ENCODE peak calls at places on chromosome 18, in five cellular contexts. One of them, this sample, is unnamed.

GRCh38 chr18:80175451-80176235 is 66.6 kb downstream of the ADNP2 start:
- DNase-seq in SW480: peak; percentile 21
- DNase-seq in GM12891: no peak
- DNase-seq in activated T-cell treated with anti-CD3 and anti-CD28 coated beads for 1 hour: peak; percentile 11
- DNase-seq in activated T-helper 1 cell treated with anti-CD3 and anti-CD28 coated beads, Interleukin-2, amount 50 U/mL, for 16 hours: no peak
- DNase-seq in this sample: no peak

GRCh38 chr18:6363216-6363615 is 51.5 kb downstream of the L3MBTL4 start:
- DNase-seq in activated T-cell treated with anti-CD3 and anti-CD28 coated beads for 1 hour: no peak
- DNase-seq in SW480: no peak
- DNase-seq in GM12891: no peak
- DNase-seq in activated T-helper 1 cell treated with anti-CD3 and anti-CD28 coated beads, Interleukin-2, amount 50 U/mL, for 16 hours: no peak
- DNase-seq in this sample: no peak

GRCh38 chr18:68676913-68677312 is 38.0 kb downstream of the TMX3 start:
- DNase-seq in activated T-helper 1 cell treated with anti-CD3 and anti-CD28 coated beads, Interleukin-2, amount 50 U/mL, for 16 hours: no peak
- DNase-seq in SW480: no peak
- DNase-seq in activated T-cell treated with anti-CD3 and anti-CD28 coated beads for 1 hour: no peak
- DNase-seq in GM12891: no peak
- DNase-seq in this sample: no peak

GRCh38 chr18:25310045-25310444 is 41.9 kb downstream of the ZNF521 start:
- DNase-seq in GM12891: no peak
- DNase-seq in activated T-helper 1 cell treated with anti-CD3 and anti-CD28 coated beads, Interleukin-2, amount 50 U/mL, for 16 hours: no peak
- DNase-seq in SW480: no peak
- DNase-seq in activated T-cell treated with anti-CD3 and anti-CD28 coated beads for 1 hour: no peak
- DNase-seq in this sample: no peak

GRCh38 chr18:25974630-25975077 is 115.8 kb downstream of the SS18 start:
- DNase-seq in activated T-helper 1 cell treated with anti-CD3 and anti-CD28 coated beads, Interleukin-2, amount 50 U/mL, for 16 hours: no peak
- DNase-seq in SW480: no peak
- DNase-seq in activated T-cell treated with anti-CD3 and anti-CD28 coated beads for 1 hour: no peak
- DNase-seq in GM12891: no peak
- DNase-seq in this sample: no peak

GRCh38 chr18:48674198-48674721 is 135.4 kb downstream of the CTIF start:
- DNase-seq in activated T-cell treated with anti-CD3 and anti-CD28 coated beads for 1 hour: no peak
- DNase-seq in GM12891: no peak
- DNase-seq in SW480: no peak
- DNase-seq in activated T-helper 1 cell treated with anti-CD3 and anti-CD28 coated beads, Interleukin-2, amount 50 U/mL, for 16 hours: no peak
- DNase-seq in this sample: no peak

GRCh38 chr18:10003281-10003680 is 89.5 kb downstream of the VAPA start:
- DNase-seq in activated T-cell treated with anti-CD3 and anti-CD28 coated beads for 1 hour: no peak
- DNase-seq in activated T-helper 1 cell treated with anti-CD3 and anti-CD28 coated beads, Interleukin-2, amount 50 U/mL, for 16 hours: no peak
- DNase-seq in GM12891: no peak
- DNase-seq in SW480: no peak
- DNase-seq in this sample: no peak

GRCh38 chr18:10381516-10381915 is 72.9 kb upstream of the APCDD1 start:
- DNase-seq in GM12891: no peak
- DNase-seq in SW480: no peak
- DNase-seq in activated T-cell treated with anti-CD3 and anti-CD28 coated beads for 1 hour: no peak
- DNase-seq in activated T-helper 1 cell treated with anti-CD3 and anti-CD28 coated beads, Interleukin-2, amount 50 U/mL, for 16 hours: no peak
- DNase-seq in this sample: no peak

GRCh38 chr18:34726286-34727004 is 16.3 kb downstream of the DTNA start:
- DNase-seq in GM12891: no peak
- DNase-seq in activated T-helper 1 cell treated with anti-CD3 and anti-CD28 coated beads, Interleukin-2, amount 50 U/mL, for 16 hours: no peak
- DNase-seq in activated T-cell treated with anti-CD3 and anti-CD28 coated beads for 1 hour: no peak
- DNase-seq in SW480: no peak
- DNase-seq in this sample: no peak

GRCh38 chr18:11752116-11752911 is 63.2 kb downstream of the GNAL start:
- DNase-seq in activated T-cell treated with anti-CD3 and anti-CD28 coated beads for 1 hour: no peak
- DNase-seq in SW480: no peak
- DNase-seq in GM12891: no peak
- DNase-seq in activated T-helper 1 cell treated with anti-CD3 and anti-CD28 coated beads, Interleukin-2, amount 50 U/mL, for 16 hours: no peak
- DNase-seq in this sample: peak; percentile 73

GRCh38 chr18:159037-159652 is 788 bp downstream of the USP14 start:
- DNase-seq in SW480: peak; percentile 41
- DNase-seq in activated T-helper 1 cell treated with anti-CD3 and anti-CD28 coated beads, Interleukin-2, amount 50 U/mL, for 16 hours: no peak
- DNase-seq in activated T-cell treated with anti-CD3 and anti-CD28 coated beads for 1 hour: no peak
- DNase-seq in GM12891: no peak
- DNase-seq in this sample: peak; percentile 20

GRCh38 chr18:28767781-28768211 is 590.9 kb upstream of the CDH2 start:
- DNase-seq in SW480: no peak
- DNase-seq in activated T-helper 1 cell treated with anti-CD3 and anti-CD28 coated beads, Interleukin-2, amount 50 U/mL, for 16 hours: no peak
- DNase-seq in activated T-cell treated with anti-CD3 and anti-CD28 coated beads for 1 hour: no peak
- DNase-seq in GM12891: no peak
- DNase-seq in this sample: no peak

GRCh38 chr18:37419272-37419671 is 146.3 kb downstream of the CELF4 start:
- DNase-seq in activated T-helper 1 cell treated with anti-CD3 and anti-CD28 coated beads, Interleukin-2, amount 50 U/mL, for 16 hours: no peak
- DNase-seq in SW480: no peak
- DNase-seq in activated T-cell treated with anti-CD3 and anti-CD28 coated beads for 1 hour: no peak
- DNase-seq in GM12891: no peak
- DNase-seq in this sample: no peak

GRCh38 chr18:29181151-29181901 is 1004.4 kb upstream of the CDH2 start:
- DNase-seq in SW480: no peak
- DNase-seq in activated T-cell treated with anti-CD3 and anti-CD28 coated beads for 1 hour: no peak
- DNase-seq in activated T-helper 1 cell treated with anti-CD3 and anti-CD28 coated beads, Interleukin-2, amount 50 U/mL, for 16 hours: no peak
- DNase-seq in GM12891: no peak
- DNase-seq in this sample: no peak

GRCh38 chr18:69558088-69558487 is 157.4 kb downstream of the DOK6 start:
- DNase-seq in GM12891: no peak
- DNase-seq in SW480: no peak
- DNase-seq in activated T-helper 1 cell treated with anti-CD3 and anti-CD28 coated beads, Interleukin-2, amount 50 U/mL, for 16 hours: no peak
- DNase-seq in activated T-cell treated with anti-CD3 and anti-CD28 coated beads for 1 hour: no peak
- DNase-seq in this sample: no peak

GRCh38 chr18:58353581-58353980 is 275.3 kb downstream of the ALPK2 start:
- DNase-seq in activated T-helper 1 cell treated with anti-CD3 and anti-CD28 coated beads, Interleukin-2, amount 50 U/mL, for 16 hours: no peak
- DNase-seq in activated T-cell treated with anti-CD3 and anti-CD28 coated beads for 1 hour: no peak
- DNase-seq in GM12891: no peak
- DNase-seq in SW480: no peak
- DNase-seq in this sample: no peak

GRCh38 chr18:76844742-76845477 is 22.6 kb downstream of the ZNF236 start:
- DNase-seq in GM12891: no peak
- DNase-seq in activated T-cell treated with anti-CD3 and anti-CD28 coated beads for 1 hour: no peak
- DNase-seq in activated T-helper 1 cell treated with anti-CD3 and anti-CD28 coated beads, Interleukin-2, amount 50 U/mL, for 16 hours: no peak
- DNase-seq in SW480: no peak
- DNase-seq in this sample: no peak

GRCh38 chr18:56945171-56945863 is 201.6 kb upstream of the BOD1L2 start:
- DNase-seq in SW480: no peak
- DNase-seq in activated T-cell treated with anti-CD3 and anti-CD28 coated beads for 1 hour: no peak
- DNase-seq in GM12891: no peak
- DNase-seq in activated T-helper 1 cell treated with anti-CD3 and anti-CD28 coated beads, Interleukin-2, amount 50 U/mL, for 16 hours: no peak
- DNase-seq in this sample: no peak

GRCh38 chr18:67600181-67600631 is 83.7 kb upstream of the DSEL start:
- DNase-seq in activated T-cell treated with anti-CD3 and anti-CD28 coated beads for 1 hour: no peak
- DNase-seq in GM12891: no peak
- DNase-seq in SW480: peak; percentile 14
- DNase-seq in activated T-helper 1 cell treated with anti-CD3 and anti-CD28 coated beads, Interleukin-2, amount 50 U/mL, for 16 hours: no peak
- DNase-seq in this sample: no peak

GRCh38 chr18:68270009-68270408 is 444.9 kb downstream of the TMX3 start:
- DNase-seq in activated T-cell treated with anti-CD3 and anti-CD28 coated beads for 1 hour: no peak
- DNase-seq in GM12891: no peak
- DNase-seq in activated T-helper 1 cell treated with anti-CD3 and anti-CD28 coated beads, Interleukin-2, amount 50 U/mL, for 16 hours: no peak
- DNase-seq in SW480: no peak
- DNase-seq in this sample: no peak

GRCh38 chr18:57942493-57942892 is 101.5 kb upstream of the NEDD4L start:
- DNase-seq in activated T-cell treated with anti-CD3 and anti-CD28 coated beads for 1 hour: no peak
- DNase-seq in GM12891: no peak
- DNase-seq in activated T-helper 1 cell treated with anti-CD3 and anti-CD28 coated beads, Interleukin-2, amount 50 U/mL, for 16 hours: no peak
- DNase-seq in SW480: no peak
- DNase-seq in this sample: peak; percentile 65

GRCh38 chr18:71809711-71810110 is 734.4 kb downstream of the CBLN2 start:
- DNase-seq in SW480: no peak
- DNase-seq in activated T-helper 1 cell treated with anti-CD3 and anti-CD28 coated beads, Interleukin-2, amount 50 U/mL, for 16 hours: no peak
- DNase-seq in GM12891: no peak
- DNase-seq in activated T-cell treated with anti-CD3 and anti-CD28 coated beads for 1 hour: no peak
- DNase-seq in this sample: no peak

GRCh38 chr18:9539283-9539682 is 64.0 kb downstream of the RALBP1 start:
- DNase-seq in activated T-cell treated with anti-CD3 and anti-CD28 coated beads for 1 hour: no peak
- DNase-seq in SW480: no peak
- DNase-seq in activated T-helper 1 cell treated with anti-CD3 and anti-CD28 coated beads, Interleukin-2, amount 50 U/mL, for 16 hours: no peak
- DNase-seq in GM12891: no peak
- DNase-seq in this sample: no peak

GRCh38 chr18:53909668-53910067 is 314.8 kb downstream of the MBD2 start:
- DNase-seq in SW480: no peak
- DNase-seq in activated T-cell treated with anti-CD3 and anti-CD28 coated beads for 1 hour: no peak
- DNase-seq in GM12891: peak; percentile 15
- DNase-seq in activated T-helper 1 cell treated with anti-CD3 and anti-CD28 coated beads, Interleukin-2, amount 50 U/mL, for 16 hours: no peak
- DNase-seq in this sample: peak; percentile 49

GRCh38 chr18:8264861-8265411 is 344.3 kb upstream of the RAB12 start:
- DNase-seq in activated T-cell treated with anti-CD3 and anti-CD28 coated beads for 1 hour: no peak
- DNase-seq in GM12891: no peak
- DNase-seq in activated T-helper 1 cell treated with anti-CD3 and anti-CD28 coated beads, Interleukin-2, amount 50 U/mL, for 16 hours: no peak
- DNase-seq in SW480: no peak
- DNase-seq in this sample: no peak

GRCh38 chr18:6139007-6139406 is 243.7 kb upstream of the TMEM200C start:
- DNase-seq in GM12891: no peak
- DNase-seq in activated T-cell treated with anti-CD3 and anti-CD28 coated beads for 1 hour: no peak
- DNase-seq in activated T-helper 1 cell treated with anti-CD3 and anti-CD28 coated beads, Interleukin-2, amount 50 U/mL, for 16 hours: no peak
- DNase-seq in SW480: no peak
- DNase-seq in this sample: no peak

GRCh38 chr18:60198063-60198462 is 174.5 kb downstream of the MC4R start:
- DNase-seq in activated T-cell treated with anti-CD3 and anti-CD28 coated beads for 1 hour: no peak
- DNase-seq in GM12891: no peak
- DNase-seq in activated T-helper 1 cell treated with anti-CD3 and anti-CD28 coated beads, Interleukin-2, amount 50 U/mL, for 16 hours: no peak
- DNase-seq in SW480: no peak
- DNase-seq in this sample: no peak

GRCh38 chr18:12556946-12557806 is 100.7 kb downstream of the SPIRE1 start:
- DNase-seq in activated T-cell treated with anti-CD3 and anti-CD28 coated beads for 1 hour: no peak
- DNase-seq in GM12891: no peak
- DNase-seq in activated T-helper 1 cell treated with anti-CD3 and anti-CD28 coated beads, Interleukin-2, amount 50 U/mL, for 16 hours: no peak
- DNase-seq in SW480: no peak
- DNase-seq in this sample: no peak

This sample was measured in iPS-NIHi11.